ENCODE peak calls at places on chromosomes 7 and 10, in five cellular contexts. H is HuH-7.5, J is T-helper 2 cell, B is neural crest cell, P is SW480. W is an unnamed sample.

GRCh38 chr10:110488124-110488681 is 9.5 kb upstream of the DUSP5 start:
- DNase-seq in J (no peak), P (peak), B (no peak), H (no peak), W (no peak)

GRCh38 chr10:76282122-76283030 is 851.0 kb downstream of the LRMDA start:
- DNase-seq in H (no peak), P (no peak), B (no peak), J (no peak), W (no peak)

GRCh38 chr10:52818019-52818418 is 45.4 kb upstream of the MBL2 start:
- DNase-seq in J (no peak), P (peak), B (no peak), H (peak), W (no peak)

GRCh38 chr7:122485841-122486240 is 181.3 kb upstream of the FEZF1 start:
- DNase-seq in B (no peak), H (no peak), P (no peak), J (no peak), W (no peak)

GRCh38 chr10:49831352-49832040 is 69.4 kb upstream of the OGDHL start:
- DNase-seq in J (no peak), H (no peak), B (no peak), P (peak), W (no peak)

GRCh38 chr7:156236181-156236889 is 404.2 kb upstream of the RNF32 start:
- DNase-seq in J (no peak), H (no peak), B (no peak), P (no peak), W (no peak)

GRCh38 chr10:102280397-102281015 is 35.2 kb downstream of the GBF1 start:
- DNase-seq in P (no peak), H (no peak), B (no peak), J (no peak), W (no peak)

GRCh38 chr7:85167636-85168035 is 19.2 kb downstream of the SEMA3D start:
- DNase-seq in H (no peak), J (no peak), B (no peak), P (no peak), W (no peak)

GRCh38 chr7:4157651-4158050 is 524.4 kb upstream of the FOXK1 start:
- DNase-seq in J (no peak), H (no peak), B (no peak), P (no peak), W (no peak)

GRCh38 chr10:74078037-74078436 is 72.6 kb downstream of the AP3M1 start:
- DNase-seq in P (no peak), J (no peak), B (no peak), H (no peak), W (no peak)

GRCh38 chr7:82288769-82289535 is 154.6 kb downstream of the CACNA2D1 start:
- DNase-seq in H (no peak), B (no peak), P (no peak), J (no peak), W (no peak)

GRCh38 chr10:110168601-110169481 is 38.6 kb upstream of the MXI1 start:
- DNase-seq in B (no peak), J (peak), H (peak), P (peak), W (peak)

GRCh38 chr7:55557666-55558188 is 14.6 kb downstream of the VOPP1 start:
- DNase-seq in P (no peak), B (no peak), H (no peak), J (no peak), W (no peak)

GRCh38 chr10:26386800-26387199 is 51.3 kb upstream of the APBB1IP start:
- DNase-seq in H (no peak), B (no peak), P (no peak), J (no peak), W (no peak)

GRCh38 chr7:135798104-135798503 is 49.5 kb upstream of the FAM180A start:
- DNase-seq in B (no peak), P (no peak), H (no peak), J (no peak), W (no peak)

GRCh38 chr7:50416509-50417299 is 33.4 kb downstream of the FIGNL1 start:
- DNase-seq in J (no peak), P (no peak), H (no peak), B (no peak), W (no peak)

GRCh38 chr10:92923416-92923815 is 75.1 kb downstream of the EXOC6 start:
- DNase-seq in B (no peak), H (no peak), J (no peak), P (no peak), W (no peak)

GRCh38 chr7:50349963-50350944 is 45.7 kb downstream of the IKZF1 start:
- DNase-seq in B (no peak), P (no peak), H (no peak), J (no peak), W (no peak)

GRCh38 chr7:93140582-93141191 is 7.5 kb downstream of the SAMD9L start:
- DNase-seq in B (no peak), P (no peak), J (no peak), H (no peak), W (no peak)

GRCh38 chr7:39406464-39406863 is 159.7 kb upstream of the YAE1 start:
- DNase-seq in P (peak), B (no peak), J (no peak), H (peak), W (no peak)

GRCh38 chr7:17523813-17524741 is 225.6 kb downstream of the AHR start:
- DNase-seq in P (peak), H (peak), B (no peak), J (no peak), W (peak)

GRCh38 chr10:22505923-22506685 is 160.8 kb downstream of the SPAG6 start:
- DNase-seq in B (no peak), J (peak), P (no peak), H (no peak), W (no peak)